ENCODE peak calls at places on chromosomes 1 and 21, in ten cellular contexts. R is RPMI7951; Z is memory B cell; I is upper lobe of right lung; W is endothelial cell; D is activated naive CD8-positive, alpha-beta T cell treated with anti-CD3 and anti-CD28 coated beads, Interleukin-2, amount 10 ng/mL, durations not matched to agents 7 days and 5 days; L is germinal center; C is nucleus accumbens; P is KG1; K is GM04503. A is an unnamed sample.

GRCh38 chr1:17955302-17956285 is 152.0 kb upstream of the IGSF21 start:
- DNase-seq in R (no peak), Z (no peak), I (no peak), W (no peak), D (no peak), L (no peak), C (no peak), P (no peak), K (no peak), A (no peak)

GRCh38 chr1:222974496-222974895 is 159.7 kb downstream of the DISP1 start:
- DNase-seq in R (peak; percentile 89), Z (no peak), I (no peak), W (no peak), D (no peak), L (no peak), C (no peak), P (no peak), K (peak; percentile 98), A (no peak)

GRCh38 chr21:29669416-29669815 is 270.4 kb downstream of the GRIK1 start:
- DNase-seq in R (no peak), Z (no peak), I (no peak), W (no peak), D (no peak), L (no peak), C (no peak), P (no peak), K (no peak), A (no peak)

GRCh38 chr1:175034775-175035174 is 11.6 kb upstream of the MRPS14 start:
- DNase-seq in R (no peak), Z (no peak), I (no peak), W (no peak), D (no peak), L (no peak), C (no peak), P (no peak), K (no peak), A (no peak)

GRCh38 chr1:225853441-225853840 is 28.7 kb downstream of the TMEM63A start:
- DNase-seq in R (no peak), Z (no peak), I (no peak), W (no peak), D (no peak), L (no peak), C (no peak), P (no peak), K (no peak), A (no peak)

GRCh38 chr1:176164014-176164678 is 42.9 kb downstream of the COP1 start:
- DNase-seq in R (no peak), Z (no peak), I (no peak), W (no peak), D (no peak), L (no peak), C (no peak), P (no peak), K (no peak), A (no peak)

GRCh38 chr1:57400041-57400440 is 23.8 kb downstream of the DAB1 start:
- DNase-seq in R (no peak), Z (no peak), I (no peak), W (no peak), D (no peak), L (no peak), C (no peak), P (no peak), K (no peak), A (no peak)

GRCh38 chr21:37915941-37916794 is at the start of gene KCNJ6:
- DNase-seq in R (no peak), Z (no peak), I (peak; percentile 73), W (peak; percentile 89), D (no peak), L (peak; percentile 21), C (no peak), P (peak; percentile 2), K (no peak), A (no peak)

GRCh38 chr1:18970358-18970757 is 13.9 kb upstream of the IFFO2 start:
- DNase-seq in R (no peak), Z (no peak), I (no peak), W (no peak), D (no peak), L (no peak), C (no peak), P (no peak), K (no peak), A (no peak)

GRCh38 chr1:31572323-31573104 is 3.8 kb upstream of the TINAGL1 start:
- DNase-seq in R (no peak), Z (no peak), I (peak; percentile 67), W (no peak), D (no peak), L (no peak), C (no peak), P (no peak), K (no peak), A (no peak)

GRCh38 chr1:91687452-91687851 is 186.8 kb downstream of the CDC7 start:
- DNase-seq in R (no peak), Z (no peak), I (no peak), W (no peak), D (no peak), L (no peak), C (no peak), P (no peak), K (no peak), A (no peak)

GRCh38 chr1:29789221-29789909 is 553.0 kb downstream of the PTPRU start:
- DNase-seq in R (peak; percentile 17), Z (no peak), I (no peak), W (no peak), D (no peak), L (no peak), C (no peak), P (no peak), K (no peak), A (no peak)

GRCh38 chr1:177219458-177220390 is 49.0 kb downstream of the BRINP2 start:
- DNase-seq in R (no peak), Z (no peak), I (no peak), W (no peak), D (no peak), L (no peak), C (no peak), P (no peak), K (no peak), A (no peak)

GRCh38 chr1:219771039-219771438 is 157.3 kb downstream of the SLC30A10 start:
- DNase-seq in R (peak; percentile 99), Z (no peak), I (no peak), W (no peak), D (no peak), L (no peak), C (no peak), P (no peak), K (peak; percentile 29), A (no peak)

GRCh38 chr1:180542113-180542512 is 16.7 kb upstream of the OVAAL start:
- DNase-seq in R (no peak), Z (no peak), I (no peak), W (no peak), D (no peak), L (no peak), C (no peak), P (no peak), K (no peak), A (no peak)

GRCh38 chr1:90402893-90403849 is 313.9 kb downstream of the BARHL2 start:
- DNase-seq in R (peak; percentile 99), Z (no peak), I (no peak), W (peak; percentile 9), D (no peak), L (no peak), C (no peak), P (no peak), K (peak; percentile 49), A (no peak)

GRCh38 chr1:218931331-218931730 is 242.3 kb upstream of the LYPLAL1 start:
- DNase-seq in R (no peak), Z (no peak), I (no peak), W (no peak), D (no peak), L (no peak), C (no peak), P (no peak), K (no peak), A (no peak)

GRCh38 chr1:6588893-6589481 is 9.2 kb downstream of the ZBTB48 start:
- DNase-seq in R (no peak), Z (no peak), I (peak; percentile 74), W (no peak), D (no peak), L (no peak), C (no peak), P (no peak), K (no peak), A (no peak)

GRCh38 chr1:24443241-24443656 is 27.6 kb downstream of the NIPAL3 start:
- DNase-seq in R (peak; percentile 14), Z (no peak), I (no peak), W (no peak), D (no peak), L (no peak), C (peak; percentile 23), P (no peak), K (no peak), A (no peak)

GRCh38 chr1:231315887-231316286 is 21.8 kb downstream of the EXOC8 start:
- DNase-seq in R (peak; percentile 39), Z (peak; percentile 30), I (peak; percentile 66), W (peak; percentile 42), D (peak; percentile 61), L (peak; percentile 29), C (no peak), P (no peak), K (no peak), A (peak; percentile 16)

GRCh38 chr1:108041360-108042143 is 76.6 kb upstream of the VAV3 start:
- DNase-seq in R (no peak), Z (peak; percentile 13), I (no peak), W (no peak), D (no peak), L (peak; percentile 36), C (no peak), P (peak; percentile 74), K (no peak), A (no peak)

GRCh38 chr21:36150192-36150711 is 6.4 kb upstream of the DOP1B start:
- DNase-seq in R (peak; percentile 77), Z (peak; percentile 33), I (no peak), W (no peak), D (no peak), L (peak; percentile 45), C (no peak), P (peak; percentile 76), K (no peak), A (no peak)

GRCh38 chr1:115164484-115164883 is 75.2 kb upstream of the TSPAN2 start:
- DNase-seq in R (peak; percentile 45), Z (no peak), I (no peak), W (no peak), D (no peak), L (no peak), C (no peak), P (no peak), K (no peak), A (no peak)

GRCh38 chr1:87329051-87329755 is 523 bp downstream of the LMO4 start:
- DNase-seq in R (peak; percentile 51), Z (peak; percentile 19), I (peak; percentile 74), W (peak; percentile 61), D (peak; percentile 70), L (peak; percentile 63), C (peak; percentile 58), P (peak; percentile 76), K (no peak), A (peak; percentile 23)

GRCh38 chr1:15945011-15945831 is 30.7 kb downstream of the ZBTB17 start:
- DNase-seq in R (no peak), Z (no peak), I (no peak), W (no peak), D (no peak), L (no peak), C (no peak), P (no peak), K (no peak), A (no peak)

GRCh38 chr1:41416552-41417334 is 55.5 kb downstream of the FOXO6 start:
- DNase-seq in R (peak; percentile 69), Z (peak; percentile 63), I (peak; percentile 80), W (peak; percentile 81), D (peak; percentile 68), L (peak; percentile 65), C (peak; percentile 50), P (peak; percentile 38), K (peak; percentile 8), A (peak; percentile 46)

GRCh38 chr1:11719313-11720032 is 16.5 kb upstream of the AGTRAP start:
- DNase-seq in R (peak; percentile 54), Z (peak; percentile 87), I (peak; percentile 89), W (peak; percentile 71), D (peak; percentile 88), L (peak; percentile 88), C (peak; percentile 80), P (peak; percentile 80), K (no peak), A (peak; percentile 79)

GRCh38 chr1:42937141-42937696 is 21.4 kb downstream of the SLC2A1 start:
- DNase-seq in R (peak; percentile 78), Z (no peak), I (peak; percentile 21), W (no peak), D (peak; percentile 23), L (no peak), C (no peak), P (no peak), K (no peak), A (no peak)

A was measured in activated T-helper 9 cell treated with anti-CD3 and anti-CD28 coated beads, Interleukin-2, amount 50 U/mL, for 16 hours.